ENCODE peak calls at places on chromosomes 6 and 20, in eight cellular contexts. One of them, this sample, is unnamed.

GRCh38 chr6:163955752-163956151 is 541.2 kb downstream of the QKI start:
- DNase-seq in A549: no peak
- DNase-seq in H1: no peak
- DNase-seq in HepG2: no peak
- DNase-seq in endothelial cell of umbilical vein: no peak
- DNase-seq in HCT116: no peak
- DNase-seq in GM12878: no peak
- DNase-seq in K562: no peak
- DNase-seq in this sample: no peak

GRCh38 chr20:36847009-36847709 is 28.8 kb upstream of the TLDC2 start:
- DNase-seq in A549: no peak
- DNase-seq in H1: no peak
- DNase-seq in HepG2: no peak
- DNase-seq in endothelial cell of umbilical vein: no peak
- DNase-seq in HCT116: no peak
- DNase-seq in GM12878: no peak
- DNase-seq in K562: no peak
- DNase-seq in this sample: no peak

GRCh38 chr6:132661906-132662305 is 2.9 kb upstream of the TAAR1 start:
- DNase-seq in A549: no peak
- DNase-seq in H1: no peak
- DNase-seq in HepG2: no peak
- DNase-seq in endothelial cell of umbilical vein: no peak
- DNase-seq in HCT116: no peak
- DNase-seq in GM12878: no peak
- DNase-seq in K562: no peak
- DNase-seq in this sample: no peak

GRCh38 chr6:5514353-5514752 is 253.0 kb downstream of the FARS2 start:
- DNase-seq in A549: no peak
- DNase-seq in H1: no peak
- DNase-seq in HepG2: no peak
- DNase-seq in endothelial cell of umbilical vein: no peak
- DNase-seq in HCT116: no peak
- DNase-seq in GM12878: no peak
- DNase-seq in K562: no peak
- DNase-seq in this sample: no peak

GRCh38 chr6:11485261-11485660 is 52.3 kb upstream of the TMEM170B start:
- DNase-seq in A549: no peak
- DNase-seq in H1: no peak
- DNase-seq in HepG2: no peak
- DNase-seq in endothelial cell of umbilical vein: peak
- DNase-seq in HCT116: no peak
- DNase-seq in GM12878: no peak
- DNase-seq in K562: no peak
- DNase-seq in this sample: no peak

GRCh38 chr6:166989427-166990034 is 9.7 kb upstream of the CEP43 start:
- DNase-seq in A549: peak
- DNase-seq in H1: no peak
- DNase-seq in HepG2: peak
- DNase-seq in endothelial cell of umbilical vein: peak
- DNase-seq in HCT116: no peak
- DNase-seq in GM12878: no peak
- DNase-seq in K562: no peak
- DNase-seq in this sample: peak

GRCh38 chr6:111215134-111215533 is 127.8 kb downstream of the SLC16A10 start:
- DNase-seq in A549: no peak
- DNase-seq in H1: no peak
- DNase-seq in HepG2: no peak
- DNase-seq in endothelial cell of umbilical vein: no peak
- DNase-seq in HCT116: no peak
- DNase-seq in GM12878: no peak
- DNase-seq in K562: no peak
- DNase-seq in this sample: no peak

GRCh38 chr6:79672631-79673065 is 41.5 kb downstream of the SH3BGRL2 start:
- DNase-seq in A549: peak
- DNase-seq in H1: no peak
- DNase-seq in HepG2: peak
- DNase-seq in endothelial cell of umbilical vein: peak
- DNase-seq in HCT116: peak
- DNase-seq in GM12878: no peak
- DNase-seq in K562: peak
- DNase-seq in this sample: peak

GRCh38 chr6:109795994-109796555 is 105.0 kb downstream of the FIG4 start:
- DNase-seq in A549: no peak
- DNase-seq in H1: no peak
- DNase-seq in HepG2: no peak
- DNase-seq in endothelial cell of umbilical vein: peak
- DNase-seq in HCT116: no peak
- DNase-seq in GM12878: no peak
- DNase-seq in K562: no peak
- DNase-seq in this sample: no peak

GRCh38 chr6:33080127-33081089 is 4.6 kb downstream of the HLA-DPB1 start:
- DNase-seq in A549: no peak
- DNase-seq in H1: peak
- DNase-seq in HepG2: no peak
- DNase-seq in endothelial cell of umbilical vein: peak
- DNase-seq in HCT116: no peak
- DNase-seq in GM12878: no peak
- DNase-seq in K562: peak
- DNase-seq in this sample: no peak

GRCh38 chr6:32439708-32440214 is at the start of gene HLA-DRA:
- DNase-seq in A549: peak
- DNase-seq in H1: no peak
- DNase-seq in HepG2: peak
- DNase-seq in endothelial cell of umbilical vein: peak
- DNase-seq in HCT116: peak
- DNase-seq in GM12878: peak
- DNase-seq in K562: peak
- DNase-seq in this sample: peak

GRCh38 chr6:81890846-81891245 is 138.4 kb upstream of the TENT5A start:
- DNase-seq in A549: no peak
- DNase-seq in H1: no peak
- DNase-seq in HepG2: no peak
- DNase-seq in endothelial cell of umbilical vein: no peak
- DNase-seq in HCT116: no peak
- DNase-seq in GM12878: no peak
- DNase-seq in K562: no peak
- DNase-seq in this sample: no peak

GRCh38 chr6:158205220-158205944 is 37.2 kb downstream of the GTF2H5 start:
- DNase-seq in A549: no peak
- DNase-seq in H1: no peak
- DNase-seq in HepG2: peak
- DNase-seq in endothelial cell of umbilical vein: no peak
- DNase-seq in HCT116: peak
- DNase-seq in GM12878: no peak
- DNase-seq in K562: peak
- DNase-seq in this sample: no peak

GRCh38 chr6:111337715-111338333 is 145.2 kb downstream of the REV3L start:
- DNase-seq in A549: no peak
- DNase-seq in H1: no peak
- DNase-seq in HepG2: peak
- DNase-seq in endothelial cell of umbilical vein: no peak
- DNase-seq in HCT116: no peak
- DNase-seq in GM12878: no peak
- DNase-seq in K562: no peak
- DNase-seq in this sample: no peak

GRCh38 chr6:96502915-96503314 is 18.7 kb upstream of the UFL1 start:
- DNase-seq in A549: no peak
- DNase-seq in H1: no peak
- DNase-seq in HepG2: no peak
- DNase-seq in endothelial cell of umbilical vein: no peak
- DNase-seq in HCT116: no peak
- DNase-seq in GM12878: no peak
- DNase-seq in K562: no peak
- DNase-seq in this sample: no peak

GRCh38 chr20:63009988-63010769 is 3.4 kb upstream of the BHLHE23 start:
- DNase-seq in A549: no peak
- DNase-seq in H1: no peak
- DNase-seq in HepG2: no peak
- DNase-seq in endothelial cell of umbilical vein: peak
- DNase-seq in HCT116: no peak
- DNase-seq in GM12878: peak
- DNase-seq in K562: peak
- DNase-seq in this sample: peak

GRCh38 chr20:5557123-5557522 is 193.1 kb upstream of the SHLD1 start:
- DNase-seq in A549: peak
- DNase-seq in H1: peak
- DNase-seq in HepG2: peak
- DNase-seq in endothelial cell of umbilical vein: peak
- DNase-seq in HCT116: peak
- DNase-seq in GM12878: peak
- DNase-seq in K562: peak
- DNase-seq in this sample: peak

GRCh38 chr20:62921119-62921687 is 5.1 kb downstream of the DIDO1 start:
- DNase-seq in A549: peak
- DNase-seq in H1: no peak
- DNase-seq in HepG2: peak
- DNase-seq in endothelial cell of umbilical vein: peak
- DNase-seq in HCT116: peak
- DNase-seq in GM12878: no peak
- DNase-seq in K562: peak
- DNase-seq in this sample: peak

GRCh38 chr6:90072501-90072900 is 178.2 kb downstream of the GJA10 start:
- DNase-seq in A549: no peak
- DNase-seq in H1: no peak
- DNase-seq in HepG2: no peak
- DNase-seq in endothelial cell of umbilical vein: no peak
- DNase-seq in HCT116: no peak
- DNase-seq in GM12878: no peak
- DNase-seq in K562: no peak
- DNase-seq in this sample: no peak

GRCh38 chr20:49256261-49256660 is 21.6 kb downstream of the ZNFX1 start:
- DNase-seq in A549: no peak
- DNase-seq in H1: no peak
- DNase-seq in HepG2: no peak
- DNase-seq in endothelial cell of umbilical vein: no peak
- DNase-seq in HCT116: no peak
- DNase-seq in GM12878: no peak
- DNase-seq in K562: no peak
- DNase-seq in this sample: no peak

DNA sequence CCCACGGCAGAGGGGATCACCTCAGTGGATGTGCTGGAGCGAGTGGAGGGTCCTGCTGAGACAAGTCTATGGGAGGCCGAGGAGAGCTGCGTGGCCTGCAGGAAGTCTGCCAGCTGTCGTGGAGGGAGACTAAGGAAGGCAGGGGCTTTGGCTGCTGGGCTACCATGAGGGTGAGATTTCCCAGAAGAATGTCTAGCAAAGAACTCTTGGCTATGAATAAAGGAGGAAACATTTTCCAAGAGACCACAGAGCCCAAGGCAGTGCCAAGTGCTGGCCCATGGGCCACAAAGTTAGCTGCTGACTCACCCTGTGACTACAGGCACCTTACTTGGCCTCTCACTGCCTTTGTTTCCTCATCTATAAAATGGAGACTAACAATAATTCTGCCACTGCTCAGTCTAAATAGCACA is 73.4 kb downstream of the PRDM1 start:
- DNase-seq in A549: no peak
- DNase-seq in H1: no peak
- DNase-seq in HepG2: no peak
- DNase-seq in endothelial cell of umbilical vein: no peak
- DNase-seq in HCT116: peak
- DNase-seq in GM12878: no peak
- DNase-seq in K562: no peak
- DNase-seq in this sample: no peak
- TF ChIP-seq MAX in A549: no peak
- TF ChIP-seq MAX in H1: no peak
- TF ChIP-seq MAX in HepG2: no peak
- TF ChIP-seq MAX in endothelial cell of umbilical vein: no peak
- TF ChIP-seq MAX in HCT116: peak
- TF ChIP-seq MAX in GM12878: no peak
- TF ChIP-seq MAX in K562: no peak
- TF ChIP-seq MAX in this sample: no peak

DNA sequence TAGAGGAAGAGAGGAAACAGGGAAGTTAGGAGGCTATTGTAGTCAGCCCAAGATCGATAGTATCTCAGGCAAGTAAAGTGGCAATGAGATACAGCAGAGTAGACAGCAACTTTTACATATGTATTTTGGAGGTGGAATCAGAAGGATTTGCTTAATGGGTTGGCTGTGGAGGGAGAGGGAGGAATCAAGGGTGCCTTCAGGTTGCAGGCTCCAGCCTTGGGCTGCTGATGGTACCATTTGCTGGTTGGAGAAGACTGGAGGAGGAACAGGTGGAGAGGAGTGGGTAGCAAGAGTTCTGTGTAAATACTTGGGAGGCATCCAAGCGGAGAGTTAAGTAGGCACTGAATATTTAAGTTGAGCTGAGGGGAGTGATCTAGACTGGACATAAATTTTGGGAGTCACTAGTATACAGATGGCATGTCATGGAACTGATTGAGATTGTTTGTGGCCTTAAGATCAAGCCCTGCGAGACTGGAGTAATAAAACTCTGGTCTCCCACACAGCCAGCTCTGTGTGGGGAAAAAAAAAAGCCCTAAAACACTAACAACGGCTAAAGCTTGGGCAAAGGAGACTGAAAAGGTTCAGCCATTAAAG is 5.3 kb downstream of the BICRAL start:
- DNase-seq in A549: no peak
- DNase-seq in H1: no peak
- DNase-seq in HepG2: no peak
- DNase-seq in endothelial cell of umbilical vein: no peak
- DNase-seq in HCT116: no peak
- DNase-seq in GM12878: no peak
- DNase-seq in K562: peak
- DNase-seq in this sample: no peak
- TF ChIP-seq POLR2A in A549: no peak
- TF ChIP-seq POLR2A in H1: no peak
- TF ChIP-seq POLR2A in HepG2: no peak
- TF ChIP-seq POLR2A in endothelial cell of umbilical vein: no peak
- TF ChIP-seq POLR2A in HCT116: no peak
- TF ChIP-seq POLR2A in GM12878: no peak
- TF ChIP-seq POLR2A in K562: peak
- TF ChIP-seq POLR2A in this sample: no peak

GRCh38 chr20:31720486-31721407 is 1.9 kb downstream of the BCL2L1 start:
- DNase-seq in A549: no peak
- DNase-seq in H1: no peak
- DNase-seq in HepG2: peak
- DNase-seq in endothelial cell of umbilical vein: peak
- DNase-seq in HCT116: no peak
- DNase-seq in GM12878: no peak
- DNase-seq in K562: no peak
- DNase-seq in this sample: no peak
- TF ChIP-seq CTCF in A549: peak
- TF ChIP-seq CTCF in H1: no peak
- TF ChIP-seq CTCF in HepG2: peak
- TF ChIP-seq CTCF in endothelial cell of umbilical vein: no peak
- TF ChIP-seq CTCF in HCT116: no peak
- TF ChIP-seq CTCF in GM12878: peak
- TF ChIP-seq CTCF in K562: no peak
- TF ChIP-seq CTCF in this sample: no peak

DNA sequence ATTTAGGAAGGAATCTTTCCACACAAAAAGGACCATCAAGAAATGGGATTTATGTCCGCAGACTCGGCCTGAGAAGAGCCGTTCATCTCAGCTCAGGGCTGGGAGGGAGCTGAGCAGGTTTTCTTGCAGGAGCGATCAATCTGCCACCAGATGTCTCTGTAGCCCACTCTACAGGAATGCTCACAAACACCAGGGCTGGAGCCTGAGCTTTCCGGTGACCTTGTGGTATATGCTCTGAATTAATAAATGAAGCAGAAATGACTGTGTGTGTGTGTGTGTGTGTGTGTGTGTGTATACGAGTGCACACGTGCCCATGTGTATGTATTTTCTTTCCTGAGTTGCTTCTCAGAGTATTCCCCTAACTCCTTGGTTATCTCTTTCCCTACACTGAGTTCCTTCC is 12.0 kb downstream of the CD83 start:
- DNase-seq in A549: peak
- DNase-seq in H1: peak
- DNase-seq in HepG2: peak
- DNase-seq in endothelial cell of umbilical vein: peak
- DNase-seq in HCT116: peak
- DNase-seq in GM12878: no peak
- DNase-seq in K562: peak
- DNase-seq in this sample: peak
- TF ChIP-seq MAX in A549: no peak
- TF ChIP-seq MAX in H1: no peak
- TF ChIP-seq MAX in HepG2: no peak
- TF ChIP-seq MAX in endothelial cell of umbilical vein: no peak
- TF ChIP-seq MAX in HCT116: no peak
- TF ChIP-seq MAX in GM12878: no peak
- TF ChIP-seq MAX in K562: no peak
- TF ChIP-seq MAX in this sample: no peak

This sample was measured in NB4.